ENCODE peak calls at places on chromosomes 16 and 17, in six cellular contexts. One of them, this sample, is unnamed.

GRCh38 chr17:27489045-27489715 is 32.9 kb downstream of the KSR1 start:
- DNase-seq in NCI-H2029 treated with DMSO at 0.1 percent for 48 hours: no peak
- DNase-seq in HEK293T: no peak
- DNase-seq in cardiac fibroblast: peak; percentile 62
- DNase-seq in Daoy: peak; percentile 69
- DNase-seq in H7: no peak
- DNase-seq in this sample: no peak

GRCh38 chr16:63361032-63361624 is 1324.9 kb upstream of the CDH8 start:
- DNase-seq in HEK293T: peak; percentile 21
- DNase-seq in NCI-H2029 treated with DMSO at 0.1 percent for 48 hours: peak; percentile 2
- DNase-seq in cardiac fibroblast: peak; percentile 76
- DNase-seq in H7: peak; percentile 23
- DNase-seq in Daoy: peak; percentile 22
- DNase-seq in this sample: peak; percentile 41

GRCh38 chr17:76995352-76996105 is 127.3 kb downstream of the MGAT5B start:
- DNase-seq in cardiac fibroblast: no peak
- DNase-seq in HEK293T: no peak
- DNase-seq in Daoy: no peak
- DNase-seq in H7: peak; percentile 81
- DNase-seq in NCI-H2029 treated with DMSO at 0.1 percent for 48 hours: no peak
- DNase-seq in this sample: no peak

GRCh38 chr16:87380403-87380802 is 3.2 kb downstream of the FBXO31 start:
- DNase-seq in H7: no peak
- DNase-seq in Daoy: no peak
- DNase-seq in NCI-H2029 treated with DMSO at 0.1 percent for 48 hours: no peak
- DNase-seq in cardiac fibroblast: no peak
- DNase-seq in HEK293T: no peak
- DNase-seq in this sample: no peak

GRCh38 chr17:38403491-38403890 is 24.8 kb upstream of the ARHGAP23 start:
- DNase-seq in HEK293T: no peak
- DNase-seq in Daoy: no peak
- DNase-seq in H7: peak; percentile 61
- DNase-seq in cardiac fibroblast: peak; percentile 45
- DNase-seq in NCI-H2029 treated with DMSO at 0.1 percent for 48 hours: no peak
- DNase-seq in this sample: peak; percentile 75

GRCh38 chr16:12440233-12440530 is 363.5 kb downstream of the CPPED1 start:
- DNase-seq in cardiac fibroblast: peak; percentile 11
- DNase-seq in HEK293T: no peak
- DNase-seq in NCI-H2029 treated with DMSO at 0.1 percent for 48 hours: no peak
- DNase-seq in H7: no peak
- DNase-seq in Daoy: no peak
- DNase-seq in this sample: no peak

GRCh38 chr16:16019488-16019887 is 70.1 kb downstream of the ABCC1 start:
- DNase-seq in NCI-H2029 treated with DMSO at 0.1 percent for 48 hours: no peak
- DNase-seq in H7: no peak
- DNase-seq in HEK293T: no peak
- DNase-seq in Daoy: peak; percentile 78
- DNase-seq in cardiac fibroblast: peak; percentile 65
- DNase-seq in this sample: no peak

GRCh38 chr16:66508261-66508913 is 41.5 kb downstream of the TK2 start:
- DNase-seq in cardiac fibroblast: peak; percentile 58
- DNase-seq in H7: no peak
- DNase-seq in Daoy: peak; percentile 36
- DNase-seq in NCI-H2029 treated with DMSO at 0.1 percent for 48 hours: no peak
- DNase-seq in HEK293T: no peak
- DNase-seq in this sample: no peak

GRCh38 chr16:85900031-85900792 is 1.2 kb downstream of the IRF8 start:
- DNase-seq in HEK293T: no peak
- DNase-seq in NCI-H2029 treated with DMSO at 0.1 percent for 48 hours: no peak
- DNase-seq in cardiac fibroblast: no peak
- DNase-seq in Daoy: no peak
- DNase-seq in H7: peak; percentile 47
- DNase-seq in this sample: no peak

GRCh38 chr17:48068491-48068961 is 20.4 kb downstream of the NFE2L1 start:
- DNase-seq in Daoy: no peak
- DNase-seq in H7: peak; percentile 66
- DNase-seq in HEK293T: peak; percentile 58
- DNase-seq in cardiac fibroblast: peak; percentile 77
- DNase-seq in NCI-H2029 treated with DMSO at 0.1 percent for 48 hours: no peak
- DNase-seq in this sample: peak; percentile 69

GRCh38 chr17:49755681-49756283 is 8.1 kb downstream of the FAM117A start:
- DNase-seq in H7: no peak
- DNase-seq in Daoy: no peak
- DNase-seq in HEK293T: no peak
- DNase-seq in cardiac fibroblast: no peak
- DNase-seq in NCI-H2029 treated with DMSO at 0.1 percent for 48 hours: no peak
- DNase-seq in this sample: no peak

GRCh38 chr16:70786020-70786419 is 14.9 kb downstream of the VAC14 start:
- DNase-seq in cardiac fibroblast: no peak
- DNase-seq in Daoy: no peak
- DNase-seq in NCI-H2029 treated with DMSO at 0.1 percent for 48 hours: no peak
- DNase-seq in HEK293T: no peak
- DNase-seq in H7: no peak
- DNase-seq in this sample: no peak

GRCh38 chr16:26530584-26531289 is 536.0 kb upstream of the C16orf82 start:
- DNase-seq in Daoy: no peak
- DNase-seq in HEK293T: no peak
- DNase-seq in NCI-H2029 treated with DMSO at 0.1 percent for 48 hours: no peak
- DNase-seq in cardiac fibroblast: no peak
- DNase-seq in H7: no peak
- DNase-seq in this sample: no peak

This sample was measured in D341Med.